ENCODE peak calls at places on chromosomes 5 and 9, in six cellular contexts. H is stomach; X is NT2/D1; G is naive thymus-derived CD4-positive, alpha-beta T cell; D is left ventricle myocardium inferior; A is A549. S is an unnamed sample.
A peak's percentile ranks its signal among the peaks of the same experiment; 100 is the strongest.

GRCh38 chr5:90739567-90739966 is 181.0 kb downstream of the ADGRV1 start:
- DNase-seq in G (no peak), X (no peak), D (no peak), A (no peak), H (no peak), S (no peak)

GRCh38 chr5:113187879-113188278 is 211.3 kb downstream of the DCP2 start:
- DNase-seq in G (no peak), D (no peak), X (no peak), A (no peak), H (no peak), S (no peak)

GRCh38 chr5:4366628-4367027 is 771.0 kb downstream of the IRX1 start:
- DNase-seq in H (no peak), A (no peak), X (no peak), D (no peak), G (no peak), S (no peak)

GRCh38 chr9:4022435-4023067 is 277.3 kb downstream of the GLIS3 start:
- DNase-seq in H (no peak), A (no peak), D (no peak), G (no peak), X (no peak), S (no peak)

GRCh38 chr5:31993182-31993961 is 180.7 kb downstream of the GOLPH3 start:
- DNase-seq in D (no peak), G (no peak), H (no peak), X (no peak), A (no peak), S (no peak)

GRCh38 chr9:113178087-113178486 is 27.3 kb downstream of the SLC31A2 start:
- DNase-seq in G (no peak), A (no peak), D (no peak), X (no peak), H (no peak), S (no peak)

GRCh38 chr5:111829701-111830100 is 72.7 kb upstream of the NREP start:
- DNase-seq in G (no peak), D (no peak), H (no peak), X (no peak), A (no peak), S (no peak)

GRCh38 chr9:35508069-35508468 is 18.2 kb downstream of the RUSC2 start:
- DNase-seq in A (no peak), D (no peak), G (no peak), X (no peak), H (no peak), S (no peak)

GRCh38 chr9:77019010-77019809 is at the start of gene FOXB2:
- DNase-seq in D (no peak), A (no peak), H (no peak), X (no peak), G (no peak), S (no peak)

GRCh38 chr5:129244478-129244877 is 149.9 kb downstream of the ISOC1 start:
- DNase-seq in H (no peak), A (no peak), X (no peak), G (no peak), D (no peak), S (no peak)

GRCh38 chr5:14580037-14581034 is 1.3 kb upstream of the OTULINL start:
- DNase-seq in G (no peak), A (no peak), H (no peak), X (no peak), D (no peak), S (no peak)

GRCh38 chr5:125083932-125084331 is 337.5 kb upstream of the ZNF608 start:
- DNase-seq in X (no peak), G (no peak), A (no peak), D (no peak), H (no peak), S (no peak)

GRCh38 chr5:59276886-59277514 is 616.5 kb downstream of the PDE4D start:
- DNase-seq in H (no peak), A (no peak), D (no peak), X (no peak), G (no peak), S (no peak)

GRCh38 chr5:121748690-121749089 is 103.0 kb upstream of the FTMT start:
- DNase-seq in X (no peak), G (no peak), D (no peak), A (no peak), H (no peak), S (no peak)

GRCh38 chr5:84028093-84028492 is 307.4 kb upstream of the HAPLN1 start:
- DNase-seq in G (no peak), D (no peak), A (no peak), H (no peak), X (no peak), S (no peak)

GRCh38 chr9:14203366-14204056 is 110.4 kb downstream of the NFIB start:
- DNase-seq in G (no peak), A (no peak), D (peak; percentile 74), X (no peak), H (peak; percentile 80), S (peak; percentile 46)

GRCh38 chr5:43702815-43703214 is 99.8 kb downstream of the NNT start:
- DNase-seq in D (no peak), X (no peak), A (no peak), H (no peak), G (no peak), S (no peak)

GRCh38 chr9:21455320-21455719 is 15.1 kb downstream of the IFNA1 start:
- DNase-seq in G (peak; percentile 49), H (no peak), D (no peak), X (no peak), A (peak; percentile 12), S (no peak)

GRCh38 chr9:79353856-79354520 is 217.8 kb upstream of the TLE4 start:
- DNase-seq in D (no peak), A (peak; percentile 5), G (no peak), H (no peak), X (no peak), S (no peak)

DNA sequence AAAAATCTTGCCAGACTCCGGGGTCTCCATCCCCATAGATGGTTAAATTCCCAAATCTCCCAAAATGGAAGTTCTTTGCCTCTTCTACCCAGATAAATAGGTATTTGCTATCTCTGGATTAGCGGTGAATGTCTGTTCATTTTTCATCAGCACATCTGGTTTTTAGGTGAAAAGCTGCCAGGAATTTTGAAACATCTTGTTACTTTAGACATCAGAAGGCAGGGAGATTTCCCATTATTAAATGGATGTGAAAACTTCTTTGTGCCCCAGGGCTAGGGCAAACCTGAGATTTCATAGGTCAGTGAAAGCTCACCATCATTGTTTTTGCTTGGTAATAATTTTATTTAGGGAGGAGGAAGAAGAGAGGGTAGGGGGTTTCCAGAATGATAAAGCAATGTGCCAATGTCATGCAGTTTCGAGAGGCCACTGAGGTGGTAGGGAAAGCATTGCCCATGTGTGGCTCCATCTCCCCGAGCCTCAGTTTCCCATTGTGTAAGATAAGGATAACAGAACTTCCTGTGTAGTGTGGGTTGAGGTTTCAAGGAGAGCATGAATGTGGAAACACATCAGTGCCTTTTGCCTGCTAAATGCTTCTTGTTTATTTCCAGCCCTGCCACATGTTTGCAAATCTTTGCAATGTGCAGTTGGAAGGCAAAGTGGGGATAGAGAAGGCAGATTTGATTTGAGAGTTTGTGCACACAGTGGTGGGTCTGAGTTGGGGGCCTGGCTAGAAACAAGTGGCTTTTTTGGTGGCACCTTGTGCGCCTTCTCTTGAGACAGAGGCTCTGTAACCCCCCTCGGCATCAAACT is 147.2 kb upstream of the KLF4 start:
- DNase-seq in X (no peak), D (no peak), A (no peak), H (no peak), G (no peak), S (no peak)
- H3K4me3 ChIP-seq in X (peak overlapping the region; percentile 25), D (peak overlapping the region; percentile 61), A (no peak overlapping the region), H (peak overlapping the region; percentile 52), G (no peak overlapping the region), S (no peak overlapping the region)

GRCh38 chr9:69195019-69195418 is 20.9 kb downstream of the TJP2 start:
- DNase-seq in D (no peak), G (no peak), A (no peak), X (no peak), H (no peak), S (no peak)

GRCh38 chr9:69200071-69200470 is 26.0 kb downstream of the TJP2 start:
- DNase-seq in A (no peak), G (no peak), H (no peak), D (no peak), X (no peak), S (no peak)

GRCh38 chr9:69197687-69198086 is 23.6 kb downstream of the TJP2 start:
- DNase-seq in H (no peak), X (no peak), G (no peak), A (no peak), D (no peak), S (no peak)

GRCh38 chr9:69195681-69196080 is 21.6 kb downstream of the TJP2 start:
- DNase-seq in X (no peak), H (no peak), D (no peak), A (no peak), G (no peak), S (no peak)

GRCh38 chr9:69198526-69199250 is 24.6 kb downstream of the TJP2 start:
- DNase-seq in G (no peak), H (no peak), X (no peak), A (no peak), D (no peak), S (no peak)
- H3K4me1 ChIP-seq in G (no peaks in the 10 kb centered on the region), H (peaks cover 29% of the 10 kb centered on the region), X (no peaks in the 10 kb centered on the region), A (no peaks in the 10 kb centered on the region), D (peaks cover 76% of the 10 kb centered on the region), S (peaks cover 20% of the 10 kb centered on the region)

DNA sequence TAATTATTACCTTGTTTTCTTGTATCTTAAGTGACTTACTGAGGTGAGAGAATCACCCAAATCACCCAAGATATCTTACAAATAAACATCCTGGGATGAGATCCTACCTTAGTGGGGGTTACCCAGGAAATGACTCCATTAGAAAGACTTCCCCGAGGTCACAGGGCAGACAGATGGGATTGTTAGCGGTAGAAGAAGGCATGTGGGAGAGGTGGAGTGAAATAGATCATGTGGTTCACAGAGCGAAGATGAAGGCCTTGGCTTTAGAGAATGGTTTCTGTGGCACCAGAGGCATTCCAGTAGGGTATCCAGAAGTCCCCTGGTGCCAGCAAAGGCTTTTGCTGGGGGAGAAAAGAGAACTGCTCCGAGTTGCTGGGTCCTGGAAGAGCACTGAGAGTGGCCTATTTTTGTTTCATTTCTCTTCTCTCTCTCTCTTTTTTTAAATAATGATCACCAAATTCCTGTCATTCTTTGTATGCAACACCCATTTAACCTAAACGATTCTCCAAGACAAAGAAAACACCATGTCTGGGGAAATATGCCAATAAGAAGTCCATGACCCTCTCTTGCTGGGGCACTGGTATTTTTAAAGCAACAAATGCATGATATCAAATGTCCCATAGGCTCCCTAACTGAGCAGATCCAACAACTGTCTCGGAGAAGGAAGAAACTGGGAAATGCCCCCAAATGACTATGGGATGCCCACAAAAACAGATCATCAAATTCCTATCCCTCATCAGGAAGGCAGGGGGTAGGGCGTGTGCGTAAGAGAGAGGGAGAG is 567.2 kb downstream of the CCDC171 start:
- DNase-seq in D (no peak), G (no peak), A (no peak), H (no peak), X (no peak), S (no peak)
- H3K4me3 ChIP-seq in D (no peak overlapping the region), G (no peak overlapping the region), A (no peak overlapping the region), H (no peak overlapping the region), X (no peak overlapping the region), S (no peak overlapping the region)

DNA sequence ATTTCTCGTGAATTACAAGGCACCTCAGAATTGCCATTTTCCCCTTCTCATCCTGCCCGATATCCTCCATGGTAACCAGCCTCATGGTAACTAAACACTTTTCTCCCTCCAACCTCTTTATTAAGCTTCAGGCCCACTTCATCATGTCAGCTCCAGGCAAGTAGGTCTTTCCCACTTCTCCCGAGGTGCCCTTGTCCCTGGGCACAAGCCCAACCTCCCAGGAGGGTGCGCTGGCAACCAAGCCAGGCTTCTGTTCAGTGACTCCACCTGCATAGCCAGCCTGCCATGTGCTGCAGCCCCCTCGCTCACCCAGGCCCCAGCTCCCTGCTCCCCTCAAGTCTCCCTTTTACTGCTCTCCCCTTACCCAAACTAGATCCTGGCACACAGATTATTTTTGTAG is 47.4 kb upstream of the AFAP1L1 start:
- DNase-seq in D (peak; percentile 75), G (no peak), H (no peak), A (no peak), X (no peak), S (no peak)
- H3K4me1 ChIP-seq in D (peaks cover 86% of the 10 kb centered on the region), G (no peaks in the 10 kb centered on the region), H (no peaks in the 10 kb centered on the region), A (peaks cover 16% of the 10 kb centered on the region), X (no peaks in the 10 kb centered on the region), S (peaks cover 16% of the 10 kb centered on the region)

GRCh38 chr5:178576591-178577351 is 13.4 kb downstream of the COL23A1 start:
- DNase-seq in H (no peak), X (no peak), A (no peak), G (no peak), D (no peak), S (no peak)
- H3K4me3 ChIP-seq in H (peak overlapping the region; percentile 24), X (peak overlapping the region; percentile 45), A (no peak overlapping the region), G (no peak overlapping the region), D (peak overlapping the region; percentile 56), S (no peak overlapping the region)